ENCODE peak calls at places on chromosomes 7 and 10, in seven cellular contexts. F is memory B cell; V is anterior cingulate cortex; W is cardiac muscle cell; R is NCI-H1694 treated with DMSO at 0.1 percent for 48 hours; C is NCI-H1105 treated with DMSO at 0.1 percent for 48 hours; B is activated T-helper 1 cell treated with anti-CD3 and anti-CD28 coated beads, Interleukin-12 subunit alpha, Interleukin-12 subunit beta, Interleukin-2, Interleukin-4 antibody, amounts not matched to agents 30 ng/mL and 10 ng/mL and 1 ng/mL, durations not matched to agents 14 hours and 24 hours and 36 hours. S is an unnamed sample.

GRCh38 chr10:48579251-48579960 is 25.5 kb downstream of the ARHGAP22 start:
- DNase-seq in C (no peak), F (no peak), W (peak; percentile 65), B (no peak), V (no peak), R (no peak), S (peak; percentile 51)

GRCh38 chr7:9937944-9938631 is 1035.6 kb upstream of the PHF14 start:
- DNase-seq in V (no peak), C (peak; percentile 10), F (no peak), W (peak; percentile 80), B (no peak), R (no peak), S (peak; percentile 15)

GRCh38 chr7:41885078-41885477 is 182.2 kb upstream of the INHBA start:
- DNase-seq in V (no peak), B (no peak), C (no peak), F (no peak), R (no peak), W (peak; percentile 34), S (peak; percentile 45)

GRCh38 chr7:20651960-20652544 is 36.6 kb downstream of the ABCB5 start:
- DNase-seq in R (no peak), C (peak; percentile 8), B (no peak), W (peak; percentile 55), F (no peak), V (no peak), S (peak; percentile 31)

GRCh38 chr10:51468424-51468823 is 231.0 kb downstream of the CSTF2T start:
- DNase-seq in C (no peak), R (no peak), F (no peak), V (no peak), W (no peak), B (no peak), S (no peak)

GRCh38 chr7:155338632-155339320 is 41.1 kb downstream of the INSIG1 start:
- DNase-seq in V (no peak), W (no peak), C (no peak), F (no peak), B (no peak), R (no peak), S (no peak)

GRCh38 chr10:88792656-88793055 is 9.9 kb upstream of the LIPM start:
- DNase-seq in F (no peak), B (no peak), V (peak; percentile 2), W (peak; percentile 85), C (no peak), R (no peak), S (peak; percentile 84)

GRCh38 chr10:34599401-34599800 is 215.7 kb downstream of the PARD3 start:
- DNase-seq in V (no peak), R (no peak), W (no peak), B (no peak), F (no peak), C (no peak), S (peak; percentile 56)

GRCh38 chr7:151882734-151883133 is 5.8 kb upstream of the PRKAG2 start:
- DNase-seq in V (no peak), F (no peak), R (no peak), B (no peak), W (no peak), C (no peak), S (no peak)

GRCh38 chr10:11034762-11035161 is 17.1 kb downstream of the CELF2 start:
- DNase-seq in V (no peak), W (no peak), F (no peak), C (no peak), B (no peak), R (no peak), S (no peak)

GRCh38 chr7:155202106-155202871 is 95.4 kb upstream of the INSIG1 start:
- DNase-seq in B (no peak), W (no peak), V (no peak), C (no peak), R (no peak), F (no peak), S (no peak)

GRCh38 chr7:92797284-92797683 is 39.1 kb downstream of the CDK6 start:
- DNase-seq in B (no peak), W (no peak), V (no peak), C (no peak), F (no peak), R (no peak), S (no peak)